ENCODE peak calls at places on chromosome 3, in eight cellular contexts. U, C, Y, B, H, P, W and G are unnamed samples.

GRCh38 chr3:155554777-155555445 is 190.0 kb downstream of the PLCH1 start:
- DNase-seq in H (no peak), B (no peak), U (no peak), W (no peak), Y (no peak), P (no peak), C (no peak), G (no peak)

GRCh38 chr3:138068046-138068445 is 47.4 kb downstream of the DZIP1L start:
- DNase-seq in W (no peak), U (no peak), B (no peak), C (no peak), Y (no peak), P (no peak), H (no peak), G (no peak)

GRCh38 chr3:197749315-197749600 is 425 bp upstream of the FYTTD1 start:
- DNase-seq in H (peak; percentile 76), U (no peak), C (peak; percentile 53), W (no peak), B (no peak), Y (no peak), P (peak; percentile 76), G (no peak)

GRCh38 chr3:194280777-194281176 is 70.4 kb downstream of the CPN2 start:
- DNase-seq in B (no peak), U (no peak), P (no peak), Y (no peak), W (no peak), C (no peak), H (no peak), G (no peak)

GRCh38 chr3:134367412-134367811 is 6.8 kb downstream of the AMOTL2 start:
- DNase-seq in C (no peak), U (no peak), B (no peak), W (no peak), Y (no peak), P (no peak), H (no peak), G (no peak)

GRCh38 chr3:42501681-42502428 is 588 bp upstream of the VIPR1 start:
- DNase-seq in U (peak; percentile 47), B (peak; percentile 53), P (no peak), C (peak; percentile 37), Y (peak; percentile 25), H (peak; percentile 61), W (peak; percentile 77), G (no peak)

GRCh38 chr3:196757876-196758739 is 18.5 kb downstream of the PAK2 start:
- DNase-seq in W (no peak), P (no peak), U (no peak), B (no peak), Y (no peak), H (no peak), C (no peak), G (no peak)

GRCh38 chr3:11774296-11774877 is 72.3 kb downstream of the TAMM41 start:
- DNase-seq in H (no peak), Y (peak; percentile 28), C (peak; percentile 71), W (peak; percentile 77), U (peak; percentile 45), P (no peak), B (peak; percentile 22), G (no peak)